ENCODE peak calls at places on chromosomes 6 and 20, in ten cellular contexts. I is CD8-positive, alpha-beta T cell; S is fibroblast of pulmonary artery; G is HFF-Myc; B is BJ; X is hepatocyte; M is mammary epithelial cell; E is astrocyte of the spinal cord; U is GM23338; R is heart left ventricle. J is an unnamed sample.

GRCh38 chr6:166987930-166988329 is 11.3 kb upstream of the CEP43 start:
- DNase-seq in I (no peak), S (no peak), G (no peak), B (no peak), X (no peak), M (no peak), E (no peak), U (no peak), R (no peak), J (no peak)

GRCh38 chr20:49400410-49400809 is 82.1 kb downstream of the KCNB1 start:
- DNase-seq in I (no peak), S (peak), G (no peak), B (no peak), X (no peak), M (no peak), E (peak), U (no peak), R (peak), J (no peak)

GRCh38 chr6:24494726-24495515 is at the start of gene ALDH5A1:
- DNase-seq in I (peak), S (peak), G (peak), B (no peak), X (peak), M (peak), E (peak), U (peak), R (peak), J (no peak)

GRCh38 chr20:48921883-48922867 is 664 bp downstream of the ARFGEF2 start:
- DNase-seq in I (no peak), S (peak), G (no peak), B (no peak), X (peak), M (peak), E (peak), U (peak), R (no peak), J (no peak)

GRCh38 chr6:21767891-21768659 is 174.5 kb downstream of the SOX4 start:
- DNase-seq in I (no peak), S (peak), G (no peak), B (peak), X (no peak), M (peak), E (peak), U (no peak), R (no peak), J (no peak)

GRCh38 chr20:57464642-57465211 is 60.2 kb downstream of the CTCFL start:
- DNase-seq in I (no peak), S (peak), G (no peak), B (no peak), X (peak), M (peak), E (no peak), U (peak), R (no peak), J (no peak)

GRCh38 chr6:110356778-110357177 is 1.4 kb downstream of the METTL24 start:
- DNase-seq in I (no peak), S (no peak), G (no peak), B (no peak), X (no peak), M (no peak), E (no peak), U (peak), R (no peak), J (no peak)

GRCh38 chr6:150008588-150008987 is 16.7 kb downstream of the RAET1L start:
- DNase-seq in I (no peak), S (no peak), G (no peak), B (no peak), X (peak), M (no peak), E (no peak), U (no peak), R (no peak), J (no peak)

GRCh38 chr20:36498386-36499179 is 42.7 kb upstream of the MYL9 start:
- DNase-seq in I (no peak), S (no peak), G (no peak), B (no peak), X (no peak), M (no peak), E (no peak), U (no peak), R (peak), J (no peak)

GRCh38 chr20:9705722-9706476 is 133.0 kb downstream of the PAK5 start:
- DNase-seq in I (no peak), S (no peak), G (no peak), B (no peak), X (no peak), M (no peak), E (no peak), U (no peak), R (no peak), J (no peak)

GRCh38 chr6:90274481-90275030 is 22.1 kb downstream of the BACH2 start:
- DNase-seq in I (peak), S (no peak), G (no peak), B (no peak), X (no peak), M (no peak), E (no peak), U (peak), R (no peak), J (no peak)

GRCh38 chr6:118514689-118515088 is 33.4 kb upstream of the PLN start:
- DNase-seq in I (no peak), S (no peak), G (no peak), B (no peak), X (no peak), M (no peak), E (no peak), U (no peak), R (peak), J (no peak)

GRCh38 chr20:1588166-1588868 is 30.8 kb upstream of the SIRPD start:
- DNase-seq in I (no peak), S (no peak), G (no peak), B (no peak), X (no peak), M (peak), E (no peak), U (no peak), R (no peak), J (no peak)

GRCh38 chr20:46148313-46149213 is 30.4 kb downstream of the CD40 start:
- DNase-seq in I (no peak), S (no peak), G (no peak), B (no peak), X (no peak), M (no peak), E (no peak), U (no peak), R (no peak), J (no peak)

GRCh38 chr6:31737315-31738047 is 1.2 kb upstream of the CLIC1 start:
- DNase-seq in I (no peak), S (peak), G (no peak), B (no peak), X (peak), M (no peak), E (no peak), U (peak), R (no peak), J (no peak)

GRCh38 chr6:81384921-81385320 is 367.6 kb downstream of the TENT5A start:
- DNase-seq in I (no peak), S (no peak), G (no peak), B (no peak), X (no peak), M (no peak), E (no peak), U (no peak), R (no peak), J (no peak)

GRCh38 chr6:63537126-63537958 is 34.9 kb upstream of the LOC128125822 start:
- DNase-seq in I (no peak), S (no peak), G (no peak), B (no peak), X (no peak), M (peak), E (no peak), U (no peak), R (no peak), J (no peak)

GRCh38 chr6:105257350-105257749 is 77.5 kb upstream of the POPDC3 start:
- DNase-seq in I (no peak), S (no peak), G (no peak), B (no peak), X (no peak), M (no peak), E (no peak), U (no peak), R (no peak), J (no peak)

GRCh38 chr6:168133707-168134398 is 54.8 kb upstream of the FRMD1 start:
- DNase-seq in I (no peak), S (peak), G (no peak), B (no peak), X (no peak), M (no peak), E (no peak), U (no peak), R (peak), J (no peak)

GRCh38 chr20:45419188-45420091 is 3.5 kb downstream of the PIGT start:
- DNase-seq in I (no peak), S (peak), G (peak), B (peak), X (no peak), M (peak), E (peak), U (no peak), R (peak), J (peak)

GRCh38 chr6:73460044-73460443 is 1.5 kb upstream of the MTO1 start:
- DNase-seq in I (no peak), S (no peak), G (no peak), B (no peak), X (no peak), M (no peak), E (no peak), U (no peak), R (no peak), J (no peak)

GRCh38 chr6:105993769-105994521 is 92.2 kb upstream of the PRDM1 start:
- DNase-seq in I (no peak), S (peak), G (no peak), B (peak), X (peak), M (no peak), E (peak), U (peak), R (peak), J (no peak)

GRCh38 chr20:20582733-20583132 is 129.7 kb downstream of the RALGAPA2 start:
- DNase-seq in I (no peak), S (no peak), G (no peak), B (no peak), X (no peak), M (no peak), E (no peak), U (no peak), R (no peak), J (no peak)

GRCh38 chr6:422423-423061 is 31.0 kb downstream of the IRF4 start:
- DNase-seq in I (peak), S (peak), G (peak), B (peak), X (peak), M (peak), E (peak), U (no peak), R (no peak), J (peak)

GRCh38 chr6:36938536-36938935 is 16.0 kb upstream of the PI16 start:
- DNase-seq in I (no peak), S (peak), G (no peak), B (no peak), X (no peak), M (peak), E (peak), U (no peak), R (no peak), J (peak)

GRCh38 chr20:62276448-62276847 is 26.3 kb upstream of the ADRM1 start:
- DNase-seq in I (no peak), S (no peak), G (no peak), B (no peak), X (no peak), M (no peak), E (no peak), U (no peak), R (no peak), J (no peak)

GRCh38 chr6:11232968-11233626 is 629 bp upstream of the NEDD9 start:
- DNase-seq in I (peak), S (no peak), G (no peak), B (no peak), X (peak), M (no peak), E (no peak), U (peak), R (no peak), J (no peak)

GRCh38 chr6:2388554-2389324 is 143.3 kb upstream of the GMDS start:
- DNase-seq in I (no peak), S (no peak), G (no peak), B (no peak), X (no peak), M (no peak), E (no peak), U (no peak), R (no peak), J (no peak)

GRCh38 chr6:101585501-101585900 is 192.0 kb downstream of the GRIK2 start:
- DNase-seq in I (no peak), S (no peak), G (peak), B (no peak), X (no peak), M (no peak), E (no peak), U (no peak), R (no peak), J (no peak)

GRCh38 chr20:20454367-20454766 is 86.5 kb downstream of the INSM1 start:
- DNase-seq in I (no peak), S (no peak), G (no peak), B (no peak), X (no peak), M (no peak), E (no peak), U (no peak), R (no peak), J (no peak)

GRCh38 chr20:4811257-4811656 is 89.5 kb downstream of the PRND start:
- DNase-seq in I (no peak), S (no peak), G (no peak), B (no peak), X (no peak), M (no peak), E (no peak), U (no peak), R (no peak), J (no peak)

GRCh38 chr20:63307538-63308217 is 14.7 kb downstream of the COL20A1 start:
- DNase-seq in I (no peak), S (no peak), G (no peak), B (no peak), X (no peak), M (no peak), E (no peak), U (no peak), R (no peak), J (no peak)

GRCh38 chr6:111692327-111693164 is 86.9 kb upstream of the TRAF3IP2 start:
- DNase-seq in I (no peak), S (no peak), G (no peak), B (no peak), X (peak), M (no peak), E (no peak), U (no peak), R (peak), J (no peak)

GRCh38 chr20:50862546-50862945 is 67.7 kb downstream of the BCAS4 start:
- DNase-seq in I (no peak), S (no peak), G (no peak), B (no peak), X (no peak), M (no peak), E (no peak), U (peak), R (no peak), J (no peak)

GRCh38 chr6:53327017-53327395 is 21.7 kb downstream of the ELOVL5 start:
- DNase-seq in I (no peak), S (no peak), G (no peak), B (no peak), X (no peak), M (peak), E (no peak), U (no peak), R (no peak), J (no peak)
- H3K4me3 ChIP-seq in I (no peak), S (no peak), G (no peak), B (no peak), X (no peak), M (no peak), E (no peak), U (no peak), R (no peak), J (no peak)

GRCh38 chr6:45678063-45678620 is 300.4 kb upstream of the SUPT3H start:
- DNase-seq in I (no peak), S (no peak), G (no peak), B (no peak), X (no peak), M (no peak), E (no peak), U (no peak), R (no peak), J (no peak)

GRCh38 chr6:45677381-45677992 is 299.8 kb upstream of the SUPT3H start:
- DNase-seq in I (peak), S (peak), G (no peak), B (no peak), X (no peak), M (no peak), E (peak), U (no peak), R (peak), J (no peak)

GRCh38 chr6:45679631-45680030 is 301.9 kb upstream of the SUPT3H start:
- DNase-seq in I (no peak), S (no peak), G (no peak), B (no peak), X (no peak), M (no peak), E (no peak), U (no peak), R (no peak), J (no peak)

GRCh38 chr6:45676376-45676775 is 298.6 kb upstream of the SUPT3H start:
- DNase-seq in I (no peak), S (no peak), G (no peak), B (no peak), X (no peak), M (no peak), E (no peak), U (no peak), R (no peak), J (no peak)

DNA sequence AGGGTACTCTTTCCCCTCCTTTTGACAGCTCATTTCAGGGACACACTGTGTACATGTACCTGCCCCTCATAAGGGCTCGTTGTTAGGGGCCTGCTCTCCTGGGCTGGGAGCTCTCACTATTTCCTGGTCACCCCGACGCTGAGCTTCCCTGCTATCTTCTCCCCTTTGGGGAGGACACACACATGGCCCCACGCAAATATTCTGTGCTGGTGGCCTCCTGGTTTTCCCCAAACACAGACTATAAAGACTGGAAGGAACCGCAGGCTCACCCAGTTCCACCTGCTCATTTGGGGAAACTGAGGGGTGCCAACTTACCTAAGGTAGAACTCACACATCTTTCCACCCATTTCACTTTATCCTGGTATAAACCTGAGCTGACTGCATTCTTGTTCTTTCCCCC is 301.4 kb upstream of the SUPT3H start:
- DNase-seq in I (no peak), S (no peak), G (no peak), B (no peak), X (no peak), M (no peak), E (no peak), U (no peak), R (no peak), J (no peak)
- TF ChIP-seq CTCF in I (no peak), S (no peak), G (no peak), B (no peak), X (no peak), M (no peak), E (no peak), U (no peak), R (no peak), J (no peak)

DNA sequence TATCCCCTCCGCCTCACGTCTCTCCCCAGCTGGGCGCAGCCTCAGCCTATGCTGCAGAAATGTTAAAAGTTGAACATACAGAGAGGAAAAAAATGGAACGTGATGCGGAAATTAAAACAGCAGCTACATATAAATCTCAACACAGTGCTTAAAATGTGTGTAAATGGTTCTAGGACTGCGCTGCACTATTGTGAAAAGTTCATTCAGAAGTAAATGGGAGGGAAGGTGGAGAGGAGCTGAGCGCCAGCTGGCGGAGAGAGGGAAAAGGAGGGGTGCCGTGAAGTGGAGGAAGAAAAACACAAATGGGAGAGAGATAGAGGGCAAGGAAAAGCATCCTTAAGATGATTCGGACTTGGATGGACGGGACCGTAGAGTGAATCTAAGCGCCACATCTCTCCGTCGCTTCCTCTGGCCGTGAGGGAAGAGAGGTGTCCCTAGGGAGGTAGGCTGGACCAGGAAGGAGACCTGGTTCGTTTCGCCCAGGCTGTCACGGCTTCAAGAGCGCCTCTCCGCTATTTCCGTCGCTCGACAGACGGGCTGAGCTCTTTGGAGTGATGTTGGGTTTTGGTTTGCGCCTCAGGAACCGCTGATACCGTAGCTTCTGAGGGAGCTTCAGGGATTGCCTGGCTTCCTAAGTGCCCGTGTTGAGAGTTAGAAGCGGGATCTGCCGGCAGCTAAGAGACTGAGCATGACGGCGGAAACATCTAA is 113.7 kb downstream of the TRIM27 start:
- DNase-seq in I (no peak), S (no peak), G (no peak), B (no peak), X (no peak), M (no peak), E (no peak), U (peak), R (no peak), J (no peak)
- H3K4me3 ChIP-seq in I (no peak), S (peak), G (peak), B (peak), X (no peak), M (peak), E (peak), U (peak), R (no peak), J (peak)

DNA sequence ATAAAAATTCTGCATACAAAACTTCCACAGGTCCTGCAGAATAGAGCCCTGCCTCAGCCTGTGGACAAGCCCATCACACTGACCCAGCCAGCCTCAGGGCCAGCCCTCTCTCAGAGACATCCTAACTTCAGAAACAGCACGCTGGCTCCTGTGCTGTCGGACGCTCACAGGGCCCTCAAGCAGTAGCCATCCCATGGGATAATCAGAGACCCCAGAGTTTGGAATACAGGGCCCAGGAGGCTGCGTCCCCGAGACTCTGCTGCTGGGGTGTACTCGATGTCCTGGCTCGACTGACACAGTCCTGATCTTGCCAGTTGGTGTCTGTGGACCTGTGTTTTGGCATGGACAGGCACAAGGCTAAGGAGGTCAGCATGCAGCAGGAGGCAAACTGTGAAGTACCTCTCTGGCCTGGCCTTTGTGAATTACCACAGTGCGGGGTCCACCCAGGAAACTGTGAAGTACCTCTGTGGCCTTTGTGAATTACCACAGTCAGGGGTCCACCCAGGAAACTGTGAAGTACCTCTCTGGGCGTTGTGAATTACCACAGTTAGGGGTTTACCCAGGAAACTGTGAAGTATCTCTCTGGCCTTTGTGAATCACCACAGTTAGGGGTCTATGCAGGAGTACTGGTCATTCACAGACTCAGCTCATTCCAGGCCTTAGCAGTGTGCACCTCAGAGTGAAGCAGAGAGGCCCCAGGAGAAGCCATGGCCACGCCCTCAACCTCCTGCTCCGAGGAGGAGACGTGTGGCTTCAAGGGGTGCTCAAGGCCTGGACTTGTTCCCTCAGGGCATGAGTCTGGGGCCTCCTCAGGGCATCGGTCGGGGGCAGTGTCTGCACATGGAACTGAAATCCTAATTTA is 212.4 kb downstream of the SYNDIG1 start:
- DNase-seq in I (no peak), S (no peak), G (no peak), B (no peak), X (no peak), M (no peak), E (no peak), U (no peak), R (no peak), J (no peak)
- TF ChIP-seq CTCF in I (no peak), S (no peak), G (no peak), B (no peak), X (no peak), M (no peak), E (no peak), U (no peak), R (no peak), J (no peak)

GRCh38 chr6:4649728-4650127 is 126.5 kb upstream of the CDYL start:
- DNase-seq in I (no peak), S (peak), G (no peak), B (no peak), X (no peak), M (peak), E (no peak), U (no peak), R (no peak), J (no peak)

GRCh38 chr6:4645713-4646356 is 130.4 kb upstream of the CDYL start:
- DNase-seq in I (no peak), S (no peak), G (no peak), B (no peak), X (peak), M (no peak), E (no peak), U (peak), R (no peak), J (no peak)

GRCh38 chr6:4644962-4645361 is 131.2 kb upstream of the CDYL start:
- DNase-seq in I (no peak), S (peak), G (no peak), B (no peak), X (peak), M (peak), E (no peak), U (no peak), R (no peak), J (no peak)

GRCh38 chr6:4651831-4652467 is 124.3 kb upstream of the CDYL start:
- DNase-seq in I (no peak), S (no peak), G (no peak), B (no peak), X (no peak), M (no peak), E (no peak), U (no peak), R (no peak), J (no peak)

GRCh38 chr6:4647414-4648365 is 128.5 kb upstream of the CDYL start:
- DNase-seq in I (no peak), S (peak), G (peak), B (no peak), X (peak), M (peak), E (peak), U (peak), R (peak), J (peak)
- H3K4me3 ChIP-seq in I (peak), S (peak), G (peak), B (peak), X (peak), M (no peak), E (peak), U (peak), R (peak), J (peak)